ENCODE peak calls at places on chromosomes 3 and 15, in six cellular contexts. B is iris pigment epithelial cell, M is amniotic stem cell, D is A172, L is spleen, T is WERI-Rb-1. R is an unnamed sample.

GRCh38 chr15:41790756-41791546 is 16.7 kb downstream of the MAPKBP1 start:
- DNase-seq in D (peak; percentile 63), T (no peak), M (no peak), L (no peak), B (peak; percentile 82), R (peak; percentile 72)

GRCh38 chr3:14767706-14768105 is 51.1 kb upstream of the FGD5 start:
- DNase-seq in T (no peak), M (no peak), B (no peak), L (peak; percentile 20), D (no peak), R (no peak)

GRCh38 chr3:194985031-194985578 is 285.9 kb downstream of the XXYLT1 start:
- DNase-seq in B (peak; percentile 44), D (no peak), T (no peak), M (no peak), L (peak; percentile 84), R (peak; percentile 85)

GRCh38 chr3:149501524-149501923 is 27.0 kb downstream of the TM4SF4 start:
- DNase-seq in L (no peak), B (peak; percentile 82), M (peak; percentile 62), D (no peak), T (no peak), R (no peak)

GRCh38 chr15:26722621-26723160 is 50.2 kb downstream of the GABRB3 start:
- DNase-seq in B (no peak), L (no peak), M (no peak), T (no peak), D (no peak), R (no peak)

GRCh38 chr3:177089120-177089519 is 108.2 kb downstream of the TBL1XR1 start:
- DNase-seq in M (no peak), L (no peak), B (no peak), D (no peak), T (no peak), R (no peak)

GRCh38 chr3:72487078-72487765 is 361.0 kb downstream of the SHQ1 start:
- DNase-seq in D (peak; percentile 86), T (no peak), L (no peak), B (peak; percentile 81), M (peak; percentile 27), R (peak; percentile 90)

GRCh38 chr15:55389276-55389631 is 18.9 kb downstream of the CCPG1 start:
- DNase-seq in L (no peak), D (no peak), M (no peak), T (no peak), B (peak; percentile 83), R (peak; percentile 29)

GRCh38 chr3:141476033-141476432 is 10.8 kb upstream of the RASA2 start:
- DNase-seq in T (no peak), B (no peak), M (no peak), D (no peak), L (no peak), R (no peak)

GRCh38 chr3:151171145-151171544 is 31.9 kb downstream of the GPR171 start:
- DNase-seq in T (no peak), B (peak; percentile 15), L (no peak), M (no peak), D (peak; percentile 21), R (no peak)

GRCh38 chr3:152718810-152719209 is 116.1 kb upstream of the P2RY1 start:
- DNase-seq in T (no peak), M (no peak), B (no peak), D (no peak), L (no peak), R (no peak)

GRCh38 chr3:70488131-70488530 is 175.7 kb upstream of the MDFIC2 start:
- DNase-seq in D (no peak), B (no peak), L (no peak), M (no peak), T (no peak), R (no peak)

GRCh38 chr3:142904639-142905441 is 16.0 kb upstream of the PCOLCE2 start:
- DNase-seq in D (peak; percentile 70), L (no peak), B (peak; percentile 40), M (no peak), T (peak; percentile 12), R (peak; percentile 24)

GRCh38 chr3:59451041-59451763 is 401.4 kb upstream of the CFAP20DC start:
- DNase-seq in D (peak; percentile 53), B (no peak), L (no peak), T (no peak), M (no peak), R (peak; percentile 71)

GRCh38 chr3:193078996-193079731 is 161.5 kb upstream of the MB21D2 start:
- DNase-seq in B (no peak), T (peak; percentile 4), M (no peak), D (no peak), L (no peak), R (peak; percentile 11)

R was measured in SW480.